ENCODE peak calls at places on chromosomes 5 and 9, in eight cellular contexts. I, T, C, V, S, K, W and Y are unnamed samples.

GRCh38 chr9:93291536-93292287 is 107.8 kb downstream of the WNK2 start:
- DNase-seq in I (no peak), T (no peak), C (no peak), V (no peak), S (no peak), K (no peak), W (no peak), Y (no peak)

GRCh38 chr5:116898917-116899316 is 324.3 kb upstream of the SEMA6A start:
- DNase-seq in I (no peak), T (no peak), C (no peak), V (no peak), S (no peak), K (no peak), W (no peak), Y (no peak)

GRCh38 chr9:77899679-77900354 is 131.8 kb downstream of the GNAQ start:
- DNase-seq in I (peak), T (peak), C (peak), V (no peak), S (no peak), K (peak), W (no peak), Y (no peak)

GRCh38 chr9:129746092-129746760 is 6.6 kb downstream of the PTGES start:
- DNase-seq in I (no peak), T (no peak), C (peak), V (no peak), S (no peak), K (peak), W (no peak), Y (no peak)

GRCh38 chr9:105065119-105066088 is 137.4 kb upstream of the ABCA1 start:
- DNase-seq in I (no peak), T (no peak), C (no peak), V (no peak), S (peak), K (no peak), W (no peak), Y (no peak)

GRCh38 chr9:97299809-97300414 is 7.5 kb upstream of the CCDC180 start:
- DNase-seq in I (no peak), T (no peak), C (no peak), V (no peak), S (no peak), K (no peak), W (no peak), Y (no peak)

GRCh38 chr9:120913673-120914266 is 12.8 kb downstream of the TRAF1 start:
- DNase-seq in I (no peak), T (peak), C (no peak), V (peak), S (no peak), K (no peak), W (peak), Y (peak)

GRCh38 chr9:16515879-16516289 is 354.6 kb downstream of the BNC2 start:
- DNase-seq in I (no peak), T (peak), C (peak), V (peak), S (no peak), K (peak), W (no peak), Y (no peak)

GRCh38 chr5:23302438-23302837 is 205.0 kb upstream of the PRDM9 start:
- DNase-seq in I (no peak), T (no peak), C (no peak), V (no peak), S (no peak), K (no peak), W (no peak), Y (no peak)

GRCh38 chr9:7957803-7958202 is 158.2 kb upstream of the DMAC1 start:
- DNase-seq in I (no peak), T (no peak), C (no peak), V (no peak), S (no peak), K (no peak), W (no peak), Y (no peak)

GRCh38 chr5:149563461-149563860 is 12.2 kb upstream of the CSNK1A1 start:
- DNase-seq in I (peak), T (peak), C (peak), V (no peak), S (no peak), K (peak), W (no peak), Y (no peak)

GRCh38 chr9:99513441-99514112 is 291.5 kb downstream of the SEC61B start:
- DNase-seq in I (no peak), T (no peak), C (no peak), V (no peak), S (no peak), K (no peak), W (no peak), Y (no peak)

GRCh38 chr9:27602107-27602836 is 29.0 kb upstream of the C9orf72 start:
- DNase-seq in I (no peak), T (no peak), C (no peak), V (no peak), S (no peak), K (no peak), W (no peak), Y (no peak)

GRCh38 chr5:56712895-56713565 is 102.3 kb upstream of the MAP3K1 start:
- DNase-seq in I (no peak), T (no peak), C (no peak), V (no peak), S (no peak), K (no peak), W (no peak), Y (no peak)

GRCh38 chr9:124477211-124478013 is 27.2 kb downstream of the ADGRD2 start:
- DNase-seq in I (no peak), T (peak), C (no peak), V (peak), S (no peak), K (no peak), W (no peak), Y (no peak)

GRCh38 chr5:116522737-116523136 is 51.9 kb downstream of the SEMA6A start:
- DNase-seq in I (no peak), T (no peak), C (no peak), V (no peak), S (no peak), K (no peak), W (no peak), Y (no peak)

GRCh38 chr5:169350759-169351240 is 49.9 kb upstream of the SLIT3 start:
- DNase-seq in I (peak), T (peak), C (peak), V (no peak), S (no peak), K (peak), W (no peak), Y (no peak)

GRCh38 chr9:137021574-137021978 is 6.5 kb downstream of the ABCA2 start:
- DNase-seq in I (no peak), T (no peak), C (no peak), V (no peak), S (peak), K (no peak), W (no peak), Y (no peak)

GRCh38 chr5:84382363-84383295 is 2.1 kb downstream of the EDIL3 start:
- DNase-seq in I (no peak), T (peak), C (peak), V (peak), S (no peak), K (peak), W (peak), Y (no peak)

GRCh38 chr5:97560176-97560993 is 377.3 kb upstream of the RIOK2 start:
- DNase-seq in I (no peak), T (no peak), C (no peak), V (no peak), S (no peak), K (no peak), W (no peak), Y (no peak)

GRCh38 chr5:65062684-65063083 is 294.0 kb downstream of the CWC27 start:
- DNase-seq in I (peak), T (peak), C (peak), V (no peak), S (no peak), K (peak), W (no peak), Y (no peak)

GRCh38 chr9:111937781-111938426 is 41.3 kb downstream of the UGCG start:
- DNase-seq in I (no peak), T (peak), C (peak), V (no peak), S (no peak), K (peak), W (no peak), Y (no peak)

GRCh38 chr5:113311301-113311700 is 123.5 kb downstream of the TSSK1B start:
- DNase-seq in I (no peak), T (no peak), C (no peak), V (no peak), S (no peak), K (no peak), W (no peak), Y (no peak)

DNA sequence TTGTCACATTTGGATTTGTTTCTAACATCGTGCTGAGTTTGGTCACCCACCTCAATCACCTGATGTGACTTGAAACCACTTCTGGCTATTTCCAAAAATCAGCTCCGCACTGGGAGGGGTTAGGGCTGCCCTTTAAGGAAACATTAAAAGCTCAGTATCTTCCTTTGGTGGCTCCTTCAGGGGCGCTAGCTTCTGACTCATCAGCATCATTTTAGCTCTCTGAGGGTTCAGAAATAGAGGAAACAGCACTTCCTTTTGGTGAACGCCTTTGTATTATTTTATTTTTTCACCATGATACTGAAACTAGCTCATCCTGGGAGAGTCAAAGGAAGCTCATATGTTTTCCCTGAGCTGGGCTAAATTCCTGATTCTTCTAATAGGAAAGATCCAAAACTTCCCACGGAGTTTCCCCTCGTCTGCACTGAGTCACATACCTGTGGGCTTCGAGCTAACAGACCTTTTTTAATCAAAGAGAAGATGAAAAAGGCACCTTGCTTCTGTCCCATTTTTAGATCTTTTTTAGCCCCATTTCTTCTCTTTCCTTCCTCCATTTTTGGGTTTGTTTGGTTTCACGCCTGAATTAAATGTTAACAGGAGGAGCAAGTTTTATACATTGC is 48.2 kb downstream of the ROPN1L start:
- DNase-seq in I (peak), T (peak), C (no peak), V (no peak), S (no peak), K (no peak), W (no peak), Y (no peak)
- TF ChIP-seq EZH2 in I (no peak), T (no peak), C (no peak), V (no peak), S (no peak), K (no peak), W (no peak), Y (no peak)

GRCh38 chr9:76690575-76691370 is 73.5 kb upstream of the PCA3 start:
- DNase-seq in I (no peak), T (no peak), C (no peak), V (no peak), S (no peak), K (no peak), W (peak), Y (no peak)

GRCh38 chr9:76688471-76689238 is 75.6 kb upstream of the PCA3 start:
- DNase-seq in I (no peak), T (peak), C (no peak), V (no peak), S (peak), K (no peak), W (no peak), Y (no peak)

GRCh38 chr9:76691761-76692313 is 72.4 kb upstream of the PCA3 start:
- DNase-seq in I (no peak), T (no peak), C (no peak), V (peak), S (no peak), K (no peak), W (peak), Y (no peak)

GRCh38 chr9:76697110-76697509 is 67.1 kb upstream of the PCA3 start:
- DNase-seq in I (no peak), T (no peak), C (no peak), V (no peak), S (no peak), K (no peak), W (no peak), Y (no peak)

DNA sequence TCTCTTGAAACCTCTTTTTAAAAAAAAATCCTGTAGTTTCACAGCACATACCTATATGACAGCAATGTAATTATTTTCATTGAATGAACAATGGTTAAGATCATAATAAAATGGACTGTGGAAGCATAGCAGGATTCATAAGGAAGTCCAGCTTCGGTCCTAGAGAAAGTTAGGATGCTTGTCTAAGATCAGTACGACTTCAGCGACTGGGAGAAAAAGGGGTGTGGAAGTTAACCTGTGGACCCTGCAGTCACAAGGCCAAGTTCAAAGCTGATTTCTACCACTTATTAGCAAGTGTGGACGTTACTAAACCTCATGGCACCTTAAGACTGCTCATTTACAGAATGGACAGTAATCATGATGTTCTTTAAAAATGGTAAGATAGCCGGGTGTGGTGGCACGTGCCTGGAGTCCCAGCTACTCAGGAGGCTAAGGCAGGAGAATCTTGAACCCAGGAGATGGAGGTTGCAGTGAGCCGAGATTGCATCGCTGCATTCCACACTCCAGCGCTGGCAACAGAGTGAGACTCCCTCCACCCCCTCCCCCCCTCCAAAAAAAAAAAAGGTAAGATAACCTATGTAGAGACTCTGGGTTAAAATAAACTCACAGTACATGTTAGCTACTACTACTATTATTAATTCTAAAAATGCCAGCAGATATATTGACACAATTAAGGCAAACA is 71.6 kb upstream of the PCA3 start:
- DNase-seq in I (no peak), T (no peak), C (no peak), V (no peak), S (no peak), K (no peak), W (peak), Y (no peak)
- H3K4me3 ChIP-seq in I (no peak), T (no peak), C (no peak), V (no peak), S (no peak), K (no peak), W (peak), Y (no peak)

DNA sequence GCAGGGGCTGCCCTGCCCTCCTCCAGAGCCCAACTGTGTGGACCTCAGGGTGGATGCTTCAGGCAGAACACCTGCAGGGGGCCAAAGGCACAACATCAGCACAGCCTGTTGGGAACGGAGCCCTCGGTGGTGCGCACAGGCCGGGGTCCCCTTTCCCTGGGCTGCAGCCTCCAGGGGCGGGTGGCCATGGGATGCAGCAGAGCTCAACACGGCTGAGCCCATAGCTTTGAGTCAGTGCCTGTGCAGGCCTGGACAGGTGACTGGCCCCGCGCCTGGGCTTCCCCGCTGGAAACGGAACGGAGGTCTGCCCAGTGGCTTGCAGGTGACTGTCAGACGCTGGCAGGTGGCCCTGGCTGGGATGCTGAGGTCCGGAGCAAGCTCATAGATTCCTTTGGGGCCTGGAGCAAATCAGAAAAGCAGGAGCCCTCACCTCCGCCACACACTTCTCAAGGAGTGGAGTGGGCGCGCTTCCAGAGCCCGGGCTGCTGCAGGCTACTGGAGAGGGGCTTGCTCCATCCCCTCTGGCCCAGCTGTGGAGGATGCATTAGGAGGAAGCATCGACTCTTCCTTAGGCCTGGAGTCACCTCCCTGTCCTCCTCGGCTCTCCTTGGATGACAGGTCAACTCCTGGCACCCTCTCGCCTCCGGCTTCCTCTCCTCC is 69.8 kb upstream of the RNU6ATAC start:
- DNase-seq in I (no peak), T (no peak), C (no peak), V (no peak), S (no peak), K (no peak), W (no peak), Y (no peak)
- H3K9ac ChIP-seq in I (no peak), T (no peak), C (no peak), V (no peak), S (no peak), K (no peak), W (no peak), Y (no peak)

GRCh38 chr5:146877783-146878470 is 630 bp downstream of the PPP2R2B start:
- DNase-seq in I (no peak), T (peak), C (peak), V (peak), S (no peak), K (peak), W (peak), Y (no peak)
- TF ChIP-seq EZH2 in I (no peak), T (no peak), C (no peak), V (no peak), S (peak), K (no peak), W (no peak), Y (no peak)

DNA sequence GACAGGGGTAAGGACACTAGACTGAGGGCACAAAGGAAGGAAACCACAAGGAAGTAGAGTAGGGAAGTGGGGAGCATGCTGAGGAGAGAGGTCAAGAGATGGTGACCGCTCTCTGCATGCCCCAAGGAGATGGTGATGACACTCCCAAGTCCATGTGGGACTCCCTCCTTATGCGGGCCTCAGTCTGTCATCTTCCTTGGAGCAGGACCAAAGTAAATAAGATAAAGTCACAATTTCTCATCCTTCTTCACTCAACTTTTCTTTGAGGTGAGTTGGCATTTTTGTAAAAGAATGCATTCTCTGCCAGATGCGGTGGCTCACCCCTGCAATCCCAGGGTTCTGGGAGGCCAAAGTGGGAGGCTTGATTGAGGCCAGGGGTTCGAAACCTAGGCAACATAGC is 256.7 kb downstream of the DOCK8 start:
- DNase-seq in I (peak), T (no peak), C (no peak), V (no peak), S (no peak), K (no peak), W (no peak), Y (no peak)
- H3K4me3 ChIP-seq in I (no peak), T (no peak), C (no peak), V (no peak), S (no peak), K (no peak), W (no peak), Y (no peak)

GRCh38 chr5:395921-396714 is 46.9 kb upstream of the EXOC3 start:
- DNase-seq in I (no peak), T (no peak), C (no peak), V (no peak), S (no peak), K (no peak), W (no peak), Y (no peak)
- H3K9ac ChIP-seq in I (no peak), T (peak), C (peak), V (no peak), S (no peak), K (peak), W (no peak), Y (no peak)

GRCh38 chr5:1006656-1007071 is 1.9 kb upstream of the NKD2 start:
- DNase-seq in I (no peak), T (no peak), C (no peak), V (no peak), S (no peak), K (no peak), W (no peak), Y (no peak)

GRCh38 chr5:1005904-1006655 is 2.5 kb upstream of the NKD2 start:
- DNase-seq in I (no peak), T (no peak), C (no peak), V (no peak), S (no peak), K (no peak), W (peak), Y (no peak)

GRCh38 chr5:1003296-1003937 is 5.2 kb upstream of the NKD2 start:
- DNase-seq in I (peak), T (peak), C (peak), V (no peak), S (no peak), K (no peak), W (no peak), Y (no peak)

GRCh38 chr5:1005362-1005851 is 3.2 kb upstream of the NKD2 start:
- DNase-seq in I (no peak), T (no peak), C (no peak), V (no peak), S (no peak), K (no peak), W (peak), Y (no peak)

GRCh38 chr5:1004598-1005361 is 3.8 kb upstream of the NKD2 start:
- DNase-seq in I (peak), T (peak), C (peak), V (peak), S (no peak), K (no peak), W (peak), Y (peak)
- TF ChIP-seq EZH2 in I (no peak), T (no peak), C (no peak), V (peak), S (peak), K (peak), W (peak), Y (peak)

GRCh38 chr5:175520873-175521272 is 42.5 kb downstream of the SFXN1 start:
- DNase-seq in I (no peak), T (no peak), C (no peak), V (no peak), S (no peak), K (no peak), W (no peak), Y (no peak)
- H3K4me3 ChIP-seq in I (no peak), T (no peak), C (no peak), V (no peak), S (no peak), K (no peak), W (no peak), Y (no peak)

DNA sequence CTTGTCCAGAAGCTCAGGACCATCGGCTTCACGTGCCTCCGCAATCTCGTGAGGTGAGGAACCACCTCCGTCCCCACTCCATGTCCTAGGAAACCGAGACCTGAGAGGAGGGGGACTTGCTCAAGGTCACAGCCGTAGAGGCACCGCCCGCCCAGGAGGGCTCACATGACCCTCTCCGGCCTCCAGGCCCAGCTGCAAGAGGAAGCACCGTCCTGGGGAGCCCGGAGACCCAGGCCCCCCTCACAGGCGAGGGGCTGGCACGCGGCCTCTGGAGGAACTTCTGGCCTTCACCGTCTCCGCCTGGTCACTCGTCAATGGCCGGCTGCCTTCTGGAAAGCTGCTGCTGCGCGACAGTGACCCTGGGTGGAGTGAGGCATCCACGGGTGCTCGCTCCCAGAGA is 24.2 kb downstream of the FAM78A start:
- DNase-seq in I (no peak), T (no peak), C (no peak), V (no peak), S (no peak), K (no peak), W (no peak), Y (no peak)
- H3K9ac ChIP-seq in I (no peak), T (no peak), C (no peak), V (no peak), S (no peak), K (no peak), W (no peak), Y (peak)